ENCODE peak calls at places on chromosomes 4 and X, in ten cellular contexts. V, T, O, W, H, A, U, Y, M and X are unnamed samples.
A peak's percentile ranks its signal among the peaks of the same experiment; 100 is the strongest.

GRCh38 chrX:16239211-16239610 is 71.9 kb downstream of the MAGEB17 start:
- DNase-seq in V (no peak), T (no peak), O (peak; percentile 88), W (peak; percentile 61), H (no peak), A (peak; percentile 95), U (no peak), Y (no peak), M (no peak), X (no peak)

GRCh38 chr4:168585168-168586091 is 88.6 kb downstream of the PALLD start:
- DNase-seq in V (peak; percentile 91), T (peak; percentile 92), O (peak; percentile 82), W (peak; percentile 84), H (peak; percentile 14), A (peak; percentile 83), U (peak; percentile 28), Y (peak; percentile 86), M (peak; percentile 83), X (peak; percentile 50)

GRCh38 chrX:71911023-71911730 is 532 bp downstream of the NHSL2 start:
- DNase-seq in V (peak; percentile 83), T (peak; percentile 23), O (no peak), W (no peak), H (no peak), A (no peak), U (no peak), Y (no peak), M (peak; percentile 22), X (no peak)

GRCh38 chrX:46260502-46260901 is 284.7 kb downstream of the ZNF674 start:
- DNase-seq in V (no peak), T (no peak), O (peak; percentile 95), W (no peak), H (no peak), A (peak; percentile 97), U (no peak), Y (no peak), M (no peak), X (no peak)

GRCh38 chrX:41781500-41781899 is 57.5 kb downstream of the GPR82 start:
- DNase-seq in V (peak; percentile 59), T (no peak), O (peak; percentile 69), W (peak; percentile 56), H (peak; percentile 27), A (peak; percentile 23), U (peak; percentile 12), Y (no peak), M (no peak), X (no peak)

GRCh38 chr4:109649872-109650271 is 53.4 kb downstream of the CASP6 start:
- DNase-seq in V (no peak), T (no peak), O (no peak), W (no peak), H (no peak), A (no peak), U (no peak), Y (no peak), M (no peak), X (no peak)

GRCh38 chrX:1502241-1502640 is 34.7 kb downstream of the P2RY8 start:
- DNase-seq in V (no peak), T (no peak), O (no peak), W (no peak), H (peak; percentile 10), A (no peak), U (peak; percentile 63), Y (no peak), M (no peak), X (no peak)

GRCh38 chr4:144575181-144575580 is 70.8 kb upstream of the HHIP start:
- DNase-seq in V (no peak), T (no peak), O (peak; percentile 10), W (no peak), H (no peak), A (no peak), U (no peak), Y (no peak), M (no peak), X (no peak)

GRCh38 chrX:137565921-137566745 is at the start of gene ZIC3:
- DNase-seq in V (peak; percentile 88), T (no peak), O (peak; percentile 50), W (peak; percentile 1), H (no peak), A (no peak), U (no peak), Y (peak; percentile 29), M (no peak), X (peak; percentile 72)

GRCh38 chr4:125358453-125358852 is 43.7 kb downstream of the FAT4 start:
- DNase-seq in V (peak; percentile 16), T (no peak), O (no peak), W (no peak), H (no peak), A (no peak), U (no peak), Y (no peak), M (no peak), X (no peak)

GRCh38 chr4:125359363-125359762 is 44.6 kb downstream of the FAT4 start:
- DNase-seq in V (no peak), T (no peak), O (no peak), W (no peak), H (no peak), A (no peak), U (no peak), Y (no peak), M (no peak), X (no peak)

GRCh38 chr4:125355791-125356190 is 41.0 kb downstream of the FAT4 start:
- DNase-seq in V (peak; percentile 24), T (no peak), O (no peak), W (no peak), H (no peak), A (no peak), U (no peak), Y (no peak), M (no peak), X (no peak)

GRCh38 chr4:125359960-125360628 is 45.3 kb downstream of the FAT4 start:
- DNase-seq in V (peak; percentile 42), T (no peak), O (no peak), W (no peak), H (no peak), A (no peak), U (no peak), Y (no peak), M (no peak), X (no peak)

GRCh38 chr4:125357675-125358074 is 42.9 kb downstream of the FAT4 start:
- DNase-seq in V (peak; percentile 84), T (no peak), O (no peak), W (no peak), H (no peak), A (no peak), U (no peak), Y (no peak), M (no peak), X (no peak)
- H3K27ac ChIP-seq in V (peak overlapping the region; percentile 88), T (no peak overlapping the region), O (no peak overlapping the region), W (no peak overlapping the region), H (no peak overlapping the region), A (no peak overlapping the region), U (no peak overlapping the region), Y (no peak overlapping the region), M (no peak overlapping the region), X (no peak overlapping the region)

GRCh38 chrX:154378799-154379568 is at the start of gene EMD:
- DNase-seq in V (peak; percentile 97), T (peak; percentile 98), O (peak; percentile 98), W (peak; percentile 97), H (peak; percentile 83), A (peak; percentile 97), U (peak; percentile 97), Y (peak; percentile 96), M (peak; percentile 97), X (peak; percentile 93)
- TF ChIP-seq CTCF in V (no peak), T (peak; percentile 20), O (no peak), W (no peak), H (no peak), A (no peak), U (no peak), Y (no peak), M (no peak), X (no peak)

GRCh38 chr4:107997001-107997788 is 7.5 kb downstream of the HADH start:
- DNase-seq in V (no peak), T (peak; percentile 51), O (peak; percentile 28), W (peak; percentile 80), H (no peak), A (no peak), U (no peak), Y (peak; percentile 73), M (no peak), X (no peak)

GRCh38 chr4:107999932-108000539 is 10.3 kb downstream of the HADH start:
- DNase-seq in V (no peak), T (no peak), O (no peak), W (peak; percentile 14), H (no peak), A (no peak), U (peak; percentile 39), Y (no peak), M (no peak), X (no peak)

GRCh38 chr4:108001540-108001939 is 11.9 kb downstream of the HADH start:
- DNase-seq in V (no peak), T (no peak), O (no peak), W (no peak), H (no peak), A (no peak), U (no peak), Y (no peak), M (no peak), X (no peak)

GRCh38 chr4:107994894-107995293 is 5.2 kb downstream of the HADH start:
- DNase-seq in V (no peak), T (no peak), O (no peak), W (no peak), H (no peak), A (no peak), U (no peak), Y (no peak), M (no peak), X (no peak)

DNA sequence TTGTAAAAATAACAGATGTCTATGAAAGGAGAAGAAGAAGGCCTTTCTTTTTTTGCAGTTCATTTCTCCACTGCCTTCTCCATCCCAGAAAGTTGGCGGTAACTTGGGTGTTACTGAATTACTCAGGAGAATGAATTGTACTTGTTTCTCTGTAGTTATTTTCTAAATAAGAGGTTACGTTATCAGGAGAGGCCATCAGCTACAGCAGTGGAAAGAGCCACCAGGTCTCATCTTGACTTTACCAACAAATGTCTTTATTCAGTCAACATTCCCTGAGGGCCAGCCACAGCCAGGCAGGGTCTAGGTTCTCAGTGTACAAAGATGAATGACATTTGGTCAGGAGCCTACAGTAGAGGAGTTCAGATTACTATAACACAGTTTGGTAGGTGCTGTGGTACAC is 8.1 kb downstream of the HADH start:
- DNase-seq in V (no peak), T (no peak), O (no peak), W (no peak), H (no peak), A (no peak), U (no peak), Y (no peak), M (no peak), X (no peak)
- H3K4me3 ChIP-seq in V (no peak overlapping the region), T (no peak overlapping the region), O (no peak overlapping the region), W (no peak overlapping the region), H (no peak overlapping the region), A (no peak overlapping the region), U (no peak overlapping the region), Y (no peak overlapping the region), M (no peak overlapping the region), X (no peak overlapping the region)

DNA sequence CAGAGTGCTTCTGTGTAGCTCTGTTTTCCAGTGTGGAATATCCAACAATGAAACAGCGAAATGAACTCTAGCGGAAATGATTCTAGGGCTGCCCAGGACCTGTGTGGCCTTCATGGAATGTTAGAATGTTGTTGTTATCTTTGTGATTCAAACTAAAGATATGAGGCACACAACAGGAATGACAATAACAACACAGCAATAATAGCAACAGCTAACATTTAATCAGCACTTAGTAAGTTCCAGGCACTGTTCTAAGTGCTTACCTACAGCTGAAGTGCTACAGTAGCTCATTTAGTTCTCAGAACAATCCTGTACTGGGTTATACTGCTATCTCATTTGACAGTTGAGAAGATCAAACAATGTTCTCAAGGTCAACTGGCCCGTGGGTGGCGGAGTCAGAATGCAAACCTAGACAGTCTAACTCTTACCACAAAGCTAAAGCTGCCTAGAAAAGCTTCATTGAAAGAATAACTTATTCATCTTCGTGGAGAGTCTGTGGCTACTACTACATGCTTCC is 63.7 kb downstream of the MAML3 start:
- DNase-seq in V (no peak), T (no peak), O (peak; percentile 48), W (no peak), H (no peak), A (peak; percentile 8), U (no peak), Y (no peak), M (no peak), X (no peak)
- H3K27ac ChIP-seq in V (no peak overlapping the region), T (no peak overlapping the region), O (no peak overlapping the region), W (no peak overlapping the region), H (no peak overlapping the region), A (no peak overlapping the region), U (no peak overlapping the region), Y (no peak overlapping the region), M (no peak overlapping the region), X (no peak overlapping the region)